ENCODE peak calls at places on chromosomes 11 and 22, in ten cellular contexts. G is NCI-H2171 treated with DMSO at 0.1 percent for 48 hours; O is dorsolateral prefrontal cortex; T is T-helper 1 cell; B is KG1; U is natural killer cell treated with Interleukin-12 subunit alpha and Interleukin-12 subunit beta and Interleukin-15 and Interleukin-18, amount 100 ng/mL, for 72 hours; M is transverse colon; L is activated CD4-positive, alpha-beta T cell treated with anti-CD3 and anti-CD28 coated beads, Interleukin-2, amount 50 U/mL, for 24 hours; Z is stimulated activated naive CD4-positive, alpha-beta T cell treated with Interleukin-2 at 50 U/mL for 16 hours; C is NAMALWA. Y is an unnamed sample.

GRCh38 chr22:25111579-25112517 is 87.8 kb upstream of the CRYBB3 start:
- DNase-seq in G (no peak), O (no peak), T (no peak), B (no peak), U (no peak), M (peak), L (no peak), Z (no peak), C (peak), Y (no peak)

GRCh38 chr11:7677801-7678201 is 4.5 kb upstream of the CYB5R2 start:
- DNase-seq in G (no peak), O (no peak), T (no peak), B (no peak), U (no peak), M (no peak), L (no peak), Z (no peak), C (peak), Y (no peak)

GRCh38 chr11:112797653-112798293 is 163.4 kb upstream of the NCAM1 start:
- DNase-seq in G (no peak), O (peak), T (no peak), B (no peak), U (peak), M (no peak), L (no peak), Z (no peak), C (peak), Y (no peak)

GRCh38 chr11:28984216-28984615 is 876.0 kb downstream of the METTL15 start:
- DNase-seq in G (no peak), O (no peak), T (no peak), B (no peak), U (no peak), M (no peak), L (no peak), Z (no peak), C (no peak), Y (no peak)

GRCh38 chr11:34830035-34830434 is 86.1 kb downstream of the APIP start:
- DNase-seq in G (no peak), O (no peak), T (no peak), B (no peak), U (no peak), M (no peak), L (no peak), Z (no peak), C (no peak), Y (no peak)

GRCh38 chr11:102513869-102514268 is 16.7 kb downstream of the MMP7 start:
- DNase-seq in G (no peak), O (no peak), T (no peak), B (no peak), U (no peak), M (peak), L (no peak), Z (no peak), C (no peak), Y (no peak)

GRCh38 chr22:17400305-17400704 is 31.0 kb downstream of the CECR2 start:
- DNase-seq in G (no peak), O (no peak), T (no peak), B (no peak), U (no peak), M (no peak), L (no peak), Z (no peak), C (no peak), Y (no peak)

GRCh38 chr11:123742334-123742733 is 874 bp upstream of the ZNF202 start:
- DNase-seq in G (no peak), O (no peak), T (no peak), B (no peak), U (no peak), M (no peak), L (no peak), Z (no peak), C (no peak), Y (no peak)

GRCh38 chr11:100612766-100613165 is 74.3 kb upstream of the ARHGAP42 start:
- DNase-seq in G (no peak), O (no peak), T (no peak), B (no peak), U (no peak), M (no peak), L (no peak), Z (no peak), C (peak), Y (no peak)

GRCh38 chr11:73760680-73761402 is at the start of gene RAB6A:
- DNase-seq in G (peak), O (peak), T (peak), B (peak), U (peak), M (peak), L (peak), Z (peak), C (peak), Y (peak)

GRCh38 chr11:19595840-19596751 is 116.5 kb upstream of the NAV2 start:
- DNase-seq in G (no peak), O (no peak), T (no peak), B (no peak), U (no peak), M (no peak), L (no peak), Z (no peak), C (no peak), Y (no peak)

GRCh38 chr22:47092896-47093311 is 330.5 kb downstream of the TBC1D22A start:
- DNase-seq in G (no peak), O (no peak), T (no peak), B (no peak), U (no peak), M (no peak), L (no peak), Z (no peak), C (no peak), Y (no peak)

GRCh38 chr22:49205401-49205800 is 622.3 kb downstream of the BRD1 start:
- DNase-seq in G (no peak), O (no peak), T (no peak), B (no peak), U (peak), M (no peak), L (no peak), Z (no peak), C (no peak), Y (no peak)

GRCh38 chr11:91972665-91973266 is 251.9 kb upstream of the FAT3 start:
- DNase-seq in G (no peak), O (no peak), T (no peak), B (no peak), U (no peak), M (no peak), L (no peak), Z (no peak), C (no peak), Y (no peak)

GRCh38 chr11:383431-383830 is 10.6 kb upstream of the PKP3 start:
- DNase-seq in G (no peak), O (no peak), T (no peak), B (no peak), U (no peak), M (no peak), L (no peak), Z (no peak), C (no peak), Y (no peak)

GRCh38 chr11:117823941-117824420 is 563 bp downstream of the FXYD2 start:
- DNase-seq in G (peak), O (no peak), T (no peak), B (no peak), U (no peak), M (peak), L (no peak), Z (no peak), C (no peak), Y (no peak)

GRCh38 chr11:86666193-86666592 is 6.2 kb downstream of the ME3 start:
- DNase-seq in G (no peak), O (no peak), T (no peak), B (no peak), U (no peak), M (no peak), L (no peak), Z (no peak), C (no peak), Y (no peak)

GRCh38 chr11:33055361-33055760 is 16.0 kb downstream of the TCP11L1 start:
- DNase-seq in G (no peak), O (no peak), T (no peak), B (no peak), U (no peak), M (no peak), L (no peak), Z (no peak), C (no peak), Y (no peak)

GRCh38 chr22:28379075-28379806 is 300.4 kb downstream of the TTC28 start:
- DNase-seq in G (no peak), O (no peak), T (no peak), B (no peak), U (no peak), M (no peak), L (no peak), Z (no peak), C (no peak), Y (no peak)

GRCh38 chr22:47388331-47388730 is 625.9 kb downstream of the TBC1D22A start:
- DNase-seq in G (no peak), O (peak), T (no peak), B (no peak), U (no peak), M (no peak), L (no peak), Z (no peak), C (no peak), Y (no peak)

GRCh38 chr22:35275580-35275979 is 18.3 kb downstream of the HMGXB4 start:
- DNase-seq in G (no peak), O (no peak), T (no peak), B (no peak), U (no peak), M (no peak), L (no peak), Z (no peak), C (no peak), Y (no peak)

GRCh38 chr11:1755344-1756023 is 5.1 kb upstream of the IFITM10 start:
- DNase-seq in G (peak), O (peak), T (no peak), B (no peak), U (no peak), M (no peak), L (no peak), Z (no peak), C (no peak), Y (no peak)

GRCh38 chr22:30876221-30876751 is 92.3 kb downstream of the MORC2 start:
- DNase-seq in G (no peak), O (peak), T (no peak), B (no peak), U (peak), M (no peak), L (no peak), Z (no peak), C (no peak), Y (no peak)

GRCh38 chr11:68932933-68933577 is 29.4 kb downstream of the IGHMBP2 start:
- DNase-seq in G (no peak), O (no peak), T (no peak), B (no peak), U (no peak), M (no peak), L (no peak), Z (no peak), C (no peak), Y (no peak)

GRCh38 chr22:31646186-31647019 is 15.6 kb downstream of the PISD start:
- DNase-seq in G (no peak), O (no peak), T (no peak), B (no peak), U (peak), M (no peak), L (no peak), Z (peak), C (no peak), Y (no peak)

GRCh38 chr11:77455740-77456139 is 18.2 kb downstream of the PAK1 start:
- DNase-seq in G (no peak), O (no peak), T (no peak), B (no peak), U (no peak), M (no peak), L (no peak), Z (no peak), C (no peak), Y (no peak)

GRCh38 chr11:69978841-69979614 is 99.1 kb upstream of the ANO1 start:
- DNase-seq in G (no peak), O (no peak), T (no peak), B (no peak), U (no peak), M (no peak), L (no peak), Z (no peak), C (no peak), Y (no peak)

GRCh38 chr11:11253487-11253886 is 99.6 kb downstream of the CSNK2A3 start:
- DNase-seq in G (no peak), O (no peak), T (no peak), B (no peak), U (no peak), M (no peak), L (no peak), Z (no peak), C (no peak), Y (no peak)

GRCh38 chr11:77510095-77510494 is 36.2 kb upstream of the PAK1 start:
- DNase-seq in G (no peak), O (no peak), T (no peak), B (no peak), U (no peak), M (no peak), L (no peak), Z (no peak), C (no peak), Y (no peak)

GRCh38 chr11:103532133-103532788 is 423.0 kb downstream of the DYNC2H1 start:
- DNase-seq in G (no peak), O (no peak), T (no peak), B (no peak), U (no peak), M (no peak), L (no peak), Z (no peak), C (no peak), Y (no peak)

GRCh38 chr11:68447015-68447801 is 13.3 kb upstream of the PPP6R3 start:
- DNase-seq in G (peak), O (peak), T (peak), B (peak), U (peak), M (peak), L (peak), Z (peak), C (peak), Y (peak)

GRCh38 chr11:124830749-124831148 is 30.5 kb upstream of the MSANTD2 start:
- DNase-seq in G (no peak), O (no peak), T (no peak), B (no peak), U (no peak), M (no peak), L (no peak), Z (no peak), C (no peak), Y (no peak)

GRCh38 chr11:12240669-12241068 is 130.3 kb downstream of the MICAL2 start:
- DNase-seq in G (no peak), O (no peak), T (no peak), B (no peak), U (no peak), M (no peak), L (no peak), Z (no peak), C (no peak), Y (no peak)

GRCh38 chr11:102940714-102941588 is 14.6 kb downstream of the MMP13 start:
- DNase-seq in G (peak), O (no peak), T (no peak), B (peak), U (no peak), M (peak), L (no peak), Z (peak), C (peak), Y (no peak)

GRCh38 chr22:19877626-19878339 is 23.1 kb upstream of the GNB1L start:
- DNase-seq in G (no peak), O (peak), T (no peak), B (no peak), U (peak), M (no peak), L (no peak), Z (no peak), C (no peak), Y (no peak)

GRCh38 chr11:72789493-72790131 is 4.2 kb downstream of the STARD10 start:
- DNase-seq in G (no peak), O (peak), T (no peak), B (no peak), U (no peak), M (no peak), L (no peak), Z (no peak), C (no peak), Y (no peak)

GRCh38 chr22:20430101-20430640 is 7.5 kb downstream of the SCARF2 start:
- DNase-seq in G (peak), O (no peak), T (no peak), B (no peak), U (no peak), M (no peak), L (no peak), Z (no peak), C (no peak), Y (no peak)

GRCh38 chr11:2217211-2218081 is 45.8 kb upstream of the TH start:
- DNase-seq in G (no peak), O (no peak), T (no peak), B (no peak), U (no peak), M (no peak), L (no peak), Z (no peak), C (no peak), Y (peak)

GRCh38 chr22:37660709-37661045 is 2.2 kb downstream of the PDXP start:
- DNase-seq in G (no peak), O (no peak), T (no peak), B (no peak), U (no peak), M (no peak), L (no peak), Z (no peak), C (no peak), Y (no peak)

GRCh38 chr11:67641302-67642147 is 2.0 kb upstream of the TBX10 start:
- DNase-seq in G (no peak), O (no peak), T (no peak), B (no peak), U (no peak), M (no peak), L (no peak), Z (no peak), C (no peak), Y (no peak)